ENCODE peak calls at places on chromosomes 5 and 9, in four cellular contexts. One of them, this sample, is unnamed. For H3K4me1, the result is how much of the 10 kb centered on the place peaks cover.

GRCh38 chr9:136572003-136572595 is 26.3 kb upstream of the NOTCH1 start:
- DNase-seq in thyroid gland: peak
- DNase-seq in HCT116: no peak
- DNase-seq in spleen: no peak
- DNase-seq in this sample: no peak

GRCh38 chr9:113578877-113579269 is 115.3 kb downstream of the RGS3 start:
- DNase-seq in thyroid gland: peak
- DNase-seq in HCT116: peak
- DNase-seq in spleen: peak
- DNase-seq in this sample: peak

GRCh38 chr9:7756088-7756487 is 43.5 kb downstream of the DMAC1 start:
- DNase-seq in thyroid gland: no peak
- DNase-seq in HCT116: no peak
- DNase-seq in spleen: no peak
- DNase-seq in this sample: no peak

GRCh38 chr9:121652037-121652837 is 803 bp downstream of the DAB2IP start:
- DNase-seq in thyroid gland: peak
- DNase-seq in HCT116: no peak
- DNase-seq in spleen: peak
- DNase-seq in this sample: peak

GRCh38 chr5:59358005-59358404 is 535.5 kb downstream of the PDE4D start:
- DNase-seq in thyroid gland: no peak
- DNase-seq in HCT116: no peak
- DNase-seq in spleen: no peak
- DNase-seq in this sample: no peak

GRCh38 chr5:33257807-33258491 is 182.8 kb upstream of the TARS1 start:
- DNase-seq in thyroid gland: no peak
- DNase-seq in HCT116: peak
- DNase-seq in spleen: no peak
- DNase-seq in this sample: no peak

GRCh38 chr5:1541662-1542008 is 17.9 kb upstream of the LPCAT1 start:
- DNase-seq in thyroid gland: no peak
- DNase-seq in HCT116: no peak
- DNase-seq in spleen: no peak
- DNase-seq in this sample: no peak

GRCh38 chr5:129077433-129078075 is 17.0 kb upstream of the ISOC1 start:
- DNase-seq in thyroid gland: no peak
- DNase-seq in HCT116: no peak
- DNase-seq in spleen: no peak
- DNase-seq in this sample: no peak

GRCh38 chr5:34706084-34706483 is 50.0 kb downstream of the RAI14 start:
- DNase-seq in thyroid gland: no peak
- DNase-seq in HCT116: no peak
- DNase-seq in spleen: no peak
- DNase-seq in this sample: no peak

GRCh38 chr5:60550311-60550710 is 149.7 kb downstream of the DEPDC1B start:
- DNase-seq in thyroid gland: no peak
- DNase-seq in HCT116: no peak
- DNase-seq in spleen: no peak
- DNase-seq in this sample: no peak

GRCh38 chr5:141868541-141868940 is 9.7 kb downstream of the PCDH1 start:
- DNase-seq in thyroid gland: no peak
- DNase-seq in HCT116: no peak
- DNase-seq in spleen: peak
- DNase-seq in this sample: no peak

GRCh38 chr5:180179399-180180197 is 29.4 kb downstream of the RASGEF1C start:
- DNase-seq in thyroid gland: peak
- DNase-seq in HCT116: no peak
- DNase-seq in spleen: peak
- DNase-seq in this sample: no peak

GRCh38 chr5:110753620-110754019 is 14.8 kb downstream of the SLC25A46 start:
- DNase-seq in thyroid gland: no peak
- DNase-seq in HCT116: no peak
- DNase-seq in spleen: no peak
- DNase-seq in this sample: no peak

GRCh38 chr9:69085523-69086283 is 50.2 kb downstream of the FXN start:
- DNase-seq in thyroid gland: no peak
- DNase-seq in HCT116: no peak
- DNase-seq in spleen: no peak
- DNase-seq in this sample: no peak

GRCh38 chr9:138073808-138074207 is 196.2 kb downstream of the CACNA1B start:
- DNase-seq in thyroid gland: no peak
- DNase-seq in HCT116: no peak
- DNase-seq in spleen: peak
- DNase-seq in this sample: peak

GRCh38 chr5:54902817-54903473 is 82.4 kb downstream of the ESM1 start:
- DNase-seq in thyroid gland: no peak
- DNase-seq in HCT116: no peak
- DNase-seq in spleen: no peak
- DNase-seq in this sample: no peak

GRCh38 chr5:160378325-160378724 is 7.9 kb upstream of the C1QTNF2 start:
- DNase-seq in thyroid gland: no peak
- DNase-seq in HCT116: no peak
- DNase-seq in spleen: no peak
- DNase-seq in this sample: no peak

GRCh38 chr9:73919712-73920111 is 577.4 kb upstream of the RORB start:
- DNase-seq in thyroid gland: no peak
- DNase-seq in HCT116: no peak
- DNase-seq in spleen: no peak
- DNase-seq in this sample: no peak

GRCh38 chr9:33143241-33143642 is 23.9 kb downstream of the B4GALT1 start:
- DNase-seq in thyroid gland: peak
- DNase-seq in HCT116: no peak
- DNase-seq in spleen: no peak
- DNase-seq in this sample: no peak

GRCh38 chr5:108193021-108193795 is 188.7 kb downstream of the FBXL17 start:
- DNase-seq in thyroid gland: no peak
- DNase-seq in HCT116: no peak
- DNase-seq in spleen: no peak
- DNase-seq in this sample: no peak

GRCh38 chr5:159936686-159937329 is 20.5 kb downstream of the ADRA1B start:
- DNase-seq in thyroid gland: peak
- DNase-seq in HCT116: no peak
- DNase-seq in spleen: no peak
- DNase-seq in this sample: no peak

GRCh38 chr5:122943050-122943698 is 93.4 kb downstream of the PPIC start:
- DNase-seq in thyroid gland: peak
- DNase-seq in HCT116: no peak
- DNase-seq in spleen: no peak
- DNase-seq in this sample: no peak

GRCh38 chr9:135815433-135816178 is 91.7 kb downstream of the CAMSAP1 start:
- DNase-seq in thyroid gland: no peak
- DNase-seq in HCT116: no peak
- DNase-seq in spleen: peak
- DNase-seq in this sample: no peak

GRCh38 chr5:84585218-84585617 is 200.5 kb upstream of the EDIL3 start:
- DNase-seq in thyroid gland: no peak
- DNase-seq in HCT116: no peak
- DNase-seq in spleen: no peak
- DNase-seq in this sample: no peak

GRCh38 chr9:19976226-19976625 is 187.4 kb upstream of the SLC24A2 start:
- DNase-seq in thyroid gland: no peak
- DNase-seq in HCT116: no peak
- DNase-seq in spleen: no peak
- DNase-seq in this sample: no peak

GRCh38 chr5:81553570-81554212 is 159.8 kb upstream of the ACOT12 start:
- DNase-seq in thyroid gland: no peak
- DNase-seq in HCT116: no peak
- DNase-seq in spleen: no peak
- DNase-seq in this sample: no peak

GRCh38 chr5:107765685-107766063 is 94.9 kb upstream of the EFNA5 start:
- DNase-seq in thyroid gland: peak
- DNase-seq in HCT116: no peak
- DNase-seq in spleen: no peak
- DNase-seq in this sample: no peak

GRCh38 chr5:68456756-68457217 is 241.2 kb downstream of the PIK3R1 start:
- DNase-seq in thyroid gland: peak
- DNase-seq in HCT116: no peak
- DNase-seq in spleen: no peak
- DNase-seq in this sample: no peak

GRCh38 chr5:96220610-96221390 is 212.2 kb downstream of the PCSK1 start:
- DNase-seq in thyroid gland: no peak
- DNase-seq in HCT116: no peak
- DNase-seq in spleen: no peak
- DNase-seq in this sample: no peak

GRCh38 chr5:168892618-168893017 is 313.4 kb upstream of the PANK3 start:
- DNase-seq in thyroid gland: no peak
- DNase-seq in HCT116: no peak
- DNase-seq in spleen: no peak
- DNase-seq in this sample: no peak

GRCh38 chr9:109561137-109561536 is 63.0 kb upstream of the PTPN3 start:
- DNase-seq in thyroid gland: no peak
- DNase-seq in HCT116: no peak
- DNase-seq in spleen: no peak
- DNase-seq in this sample: no peak

GRCh38 chr5:31827862-31828261 is 188.9 kb downstream of the PDZD2 start:
- DNase-seq in thyroid gland: no peak
- DNase-seq in HCT116: no peak
- DNase-seq in spleen: no peak
- DNase-seq in this sample: no peak

GRCh38 chr9:110058304-110058953 is 149.5 kb downstream of the C9orf152 start:
- DNase-seq in thyroid gland: peak
- DNase-seq in HCT116: peak
- DNase-seq in spleen: no peak
- DNase-seq in this sample: peak

DNA sequence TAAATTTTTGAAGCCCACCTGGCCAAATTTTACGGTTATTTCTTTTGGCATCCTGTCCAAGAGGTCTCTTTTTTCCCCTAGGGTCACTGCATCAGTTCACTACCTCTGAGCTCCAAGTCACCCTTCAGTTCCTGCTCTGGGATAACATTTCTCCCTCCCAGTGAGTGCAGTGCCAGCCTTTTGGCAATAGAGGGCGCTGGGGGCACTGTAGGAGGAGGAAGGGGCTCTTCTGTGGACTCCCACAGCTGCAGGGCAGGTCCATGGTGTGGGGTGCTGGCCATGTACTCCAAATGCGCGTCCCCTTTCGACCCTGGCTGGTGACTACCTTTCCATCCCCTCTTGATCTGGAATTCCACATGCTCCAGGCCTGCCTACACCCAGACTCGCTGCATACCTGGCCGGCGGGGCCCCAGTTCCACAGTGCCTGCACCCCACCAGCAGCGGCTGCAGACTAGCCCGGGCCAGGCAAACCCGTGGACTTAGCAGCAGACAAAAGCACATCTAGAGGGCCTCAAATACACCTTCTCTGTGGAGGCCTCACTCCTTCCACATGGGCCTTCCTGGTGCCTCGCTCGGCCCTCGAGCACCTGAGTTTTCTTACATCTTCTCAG is 20.3 kb upstream of the NINJ1 start:
- DNase-seq in thyroid gland: peak
- DNase-seq in HCT116: no peak
- DNase-seq in spleen: peak
- DNase-seq in this sample: no peak
- H3K4me3 ChIP-seq in thyroid gland: no peak
- H3K4me3 ChIP-seq in HCT116: no peak
- H3K4me3 ChIP-seq in spleen: no peak
- H3K4me3 ChIP-seq in this sample: no peak

DNA sequence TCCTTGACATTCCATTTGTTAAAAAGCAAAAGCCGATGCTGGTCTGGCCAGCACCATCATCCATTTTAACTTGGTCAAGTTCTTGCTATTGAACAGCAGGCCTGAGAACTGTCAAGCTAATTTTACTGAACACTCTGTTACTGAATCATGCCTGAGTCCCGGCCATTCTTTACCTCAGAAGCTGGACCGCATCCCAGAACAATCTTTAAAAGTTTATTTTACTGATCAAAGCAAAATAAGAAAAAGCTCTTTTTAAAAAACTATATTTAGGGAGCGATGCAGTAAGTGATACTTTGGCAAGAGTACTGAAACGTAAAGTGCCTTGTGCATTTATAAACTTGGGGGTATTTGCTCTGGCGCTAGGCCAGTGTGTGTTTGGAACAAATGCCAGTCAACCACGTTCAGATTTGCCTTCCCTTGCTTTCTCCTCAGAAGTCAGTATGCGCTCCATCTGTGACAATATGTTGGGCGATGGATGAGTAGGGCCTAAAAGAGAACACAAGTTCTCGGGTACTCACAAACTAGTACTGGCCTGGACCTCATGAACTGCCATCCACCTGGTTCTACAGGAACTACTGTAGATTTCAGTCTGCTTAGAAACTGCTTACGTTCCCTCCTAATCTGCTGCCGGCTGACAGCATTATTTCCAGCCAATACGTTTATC is 161.9 kb downstream of the MAPKAP1 start:
- DNase-seq in thyroid gland: peak
- DNase-seq in HCT116: no peak
- DNase-seq in spleen: no peak
- DNase-seq in this sample: no peak
- H3K4me1 ChIP-seq in thyroid gland: half or more
- H3K4me1 ChIP-seq in HCT116: under half
- H3K4me1 ChIP-seq in spleen: under half
- H3K4me1 ChIP-seq in this sample: under half

DNA sequence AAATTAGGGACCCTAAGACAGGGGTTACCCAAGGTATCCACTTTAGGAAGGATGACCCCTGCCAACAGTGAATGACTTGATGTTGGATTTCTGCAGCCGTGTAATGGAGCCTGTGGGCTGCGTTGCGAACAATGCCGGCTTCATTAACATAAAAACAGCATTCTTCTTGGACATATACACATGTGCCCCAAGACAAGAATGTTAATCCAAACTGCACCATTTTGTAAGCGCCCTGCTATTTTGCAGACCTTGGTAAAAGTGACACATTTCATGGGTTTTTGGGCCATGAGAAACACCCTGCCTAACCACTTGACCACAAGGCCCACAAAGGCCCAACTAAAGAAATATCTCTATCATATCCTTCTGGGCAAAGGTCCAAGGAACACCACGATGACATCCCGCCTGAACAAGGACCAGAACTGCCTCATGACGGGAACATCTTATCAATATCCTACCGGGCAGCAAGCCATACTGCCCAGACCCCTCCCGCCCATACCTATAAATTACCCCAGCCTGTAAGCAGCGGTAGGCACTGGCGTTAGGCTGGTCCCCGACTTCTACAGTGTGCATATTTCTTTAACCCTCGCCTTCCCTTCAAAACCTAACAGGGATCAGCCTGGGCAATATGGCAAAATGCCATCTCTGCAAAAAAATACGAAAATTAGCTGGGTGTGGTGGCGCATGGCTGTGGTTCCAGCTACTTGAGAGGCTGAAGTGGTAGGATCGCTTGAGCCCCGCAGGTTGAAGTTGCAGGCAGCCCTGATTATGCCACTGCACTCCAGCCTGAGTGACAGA is 9.7 kb upstream of the PDCD1LG2 start:
- DNase-seq in thyroid gland: no peak
- DNase-seq in HCT116: no peak
- DNase-seq in spleen: no peak
- DNase-seq in this sample: no peak
- TF ChIP-seq POLR2A in thyroid gland: no peak
- TF ChIP-seq POLR2A in HCT116: no peak
- TF ChIP-seq POLR2A in spleen: no peak
- TF ChIP-seq POLR2A in this sample: no peak

DNA sequence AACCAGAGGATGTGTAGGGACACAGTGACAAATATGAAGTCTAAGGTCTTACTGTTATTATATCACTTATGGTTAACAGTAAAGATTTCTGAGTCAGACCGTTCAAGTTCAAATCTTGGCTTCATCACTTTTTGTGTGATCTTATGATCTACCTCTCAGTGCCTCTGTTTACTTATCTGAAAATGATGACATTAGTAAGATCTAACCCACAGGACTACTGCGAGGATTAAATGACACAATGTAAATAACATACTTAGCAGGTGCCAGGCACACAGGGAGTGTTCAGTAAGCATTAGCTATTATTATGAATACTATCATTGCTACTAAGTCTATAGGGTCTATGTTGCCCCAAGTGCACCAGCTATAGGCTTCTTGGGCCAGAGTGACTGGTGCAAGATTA is 2.0 kb downstream of the IRF1 start:
- DNase-seq in thyroid gland: no peak
- DNase-seq in HCT116: no peak
- DNase-seq in spleen: no peak
- DNase-seq in this sample: no peak
- H3K4me3 ChIP-seq in thyroid gland: peak
- H3K4me3 ChIP-seq in HCT116: no peak
- H3K4me3 ChIP-seq in spleen: peak
- H3K4me3 ChIP-seq in this sample: peak

This sample was measured in Peyer's patch.